ENCODE peak calls at places on chromosomes 11 and 22, in eight cellular contexts. W, J, M, L, U, D, F and R are unnamed samples.

GRCh38 chr11:38448284-38448683 is 1850.2 kb upstream of the RAG2 start:
- DNase-seq in W (no peak), J (no peak), M (no peak), L (no peak), U (no peak), D (peak), F (no peak), R (no peak)

GRCh38 chr11:132621976-132622375 is 910.3 kb downstream of the OPCML start:
- DNase-seq in W (no peak), J (no peak), M (no peak), L (no peak), U (no peak), D (no peak), F (no peak), R (no peak)

GRCh38 chr22:26646158-26646557 is 11.2 kb upstream of the MIAT start:
- DNase-seq in W (no peak), J (no peak), M (no peak), L (no peak), U (no peak), D (peak), F (no peak), R (no peak)

GRCh38 chr11:68164437-68164836 is 43.2 kb upstream of the CHKA start:
- DNase-seq in W (no peak), J (no peak), M (no peak), L (no peak), U (no peak), D (peak), F (no peak), R (no peak)

GRCh38 chr11:8610532-8611116 is 16.6 kb upstream of the STK33 start:
- DNase-seq in W (no peak), J (no peak), M (no peak), L (peak), U (no peak), D (peak), F (no peak), R (no peak)

GRCh38 chr22:22748297-22748743 is 103.9 kb downstream of the GGTLC2 start:
- DNase-seq in W (no peak), J (no peak), M (no peak), L (peak), U (peak), D (peak), F (no peak), R (peak)

GRCh38 chr22:50296658-50297490 is 10.6 kb downstream of the PLXNB2 start:
- DNase-seq in W (no peak), J (no peak), M (no peak), L (no peak), U (no peak), D (no peak), F (no peak), R (no peak)

GRCh38 chr11:66172146-66172545 is 96.3 kb upstream of the RAB1B start:
- DNase-seq in W (no peak), J (no peak), M (no peak), L (no peak), U (no peak), D (peak), F (no peak), R (no peak)

DNA sequence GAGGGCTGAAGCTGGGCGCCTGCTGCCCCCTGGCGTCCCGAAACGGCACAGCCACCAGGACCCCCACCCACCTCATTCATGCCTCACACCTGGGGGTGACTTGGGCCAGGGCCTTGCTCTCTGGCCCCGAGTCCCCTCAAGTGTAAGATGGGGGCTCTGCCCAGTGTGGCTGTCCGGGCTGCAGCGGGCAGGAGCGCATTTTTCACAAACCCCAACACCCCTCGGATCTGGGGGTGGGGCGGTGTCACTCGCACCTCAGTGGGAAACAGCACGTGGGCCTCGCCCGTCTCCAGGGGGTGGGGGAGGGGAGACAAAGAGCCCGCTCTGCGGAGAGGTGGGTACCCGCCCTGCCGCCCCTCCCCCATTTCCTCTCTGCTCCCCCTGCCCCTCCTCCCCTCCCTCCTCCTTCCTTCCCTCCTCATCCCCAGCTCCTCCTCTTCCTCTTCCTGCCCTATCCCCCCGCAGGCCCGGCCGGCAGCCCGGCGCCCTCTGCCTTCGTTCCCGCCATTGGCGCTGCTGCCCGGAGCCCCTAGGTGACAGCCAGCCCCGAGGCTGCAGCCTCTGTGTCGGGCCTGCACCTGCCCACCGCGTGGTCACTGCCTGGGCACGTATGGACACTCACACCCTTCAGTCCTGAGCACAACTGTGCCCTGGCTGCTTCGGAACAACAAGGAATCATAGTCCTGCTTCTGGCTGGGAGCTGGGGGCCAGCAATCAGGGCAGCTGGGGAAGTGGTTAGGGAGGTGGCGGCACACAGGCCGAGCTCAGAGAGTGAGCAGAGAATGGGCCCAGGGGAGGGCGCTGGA is 6.8 kb upstream of the CDKN1C start:
- DNase-seq in W (no peak), J (no peak), M (no peak), L (peak), U (peak), D (peak), F (peak), R (no peak)
- TF ChIP-seq CTCF in W (peak), J (peak), M (peak), L (peak), U (peak), D (peak), F (peak), R (peak)

GRCh38 chr11:71086687-71087258 is 165.6 kb downstream of the SHANK2 start:
- DNase-seq in W (no peak), J (no peak), M (no peak), L (peak), U (peak), D (peak), F (no peak), R (peak)
- TF ChIP-seq CTCF in W (peak), J (peak), M (peak), L (peak), U (peak), D (peak), F (peak), R (peak)

GRCh38 chr11:120514541-120515121 is 3.1 kb downstream of the GRIK4 start:
- DNase-seq in W (peak), J (no peak), M (no peak), L (no peak), U (no peak), D (no peak), F (peak), R (no peak)
- TF ChIP-seq CTCF in W (no peak), J (no peak), M (no peak), L (no peak), U (no peak), D (no peak), F (no peak), R (no peak)

DNA sequence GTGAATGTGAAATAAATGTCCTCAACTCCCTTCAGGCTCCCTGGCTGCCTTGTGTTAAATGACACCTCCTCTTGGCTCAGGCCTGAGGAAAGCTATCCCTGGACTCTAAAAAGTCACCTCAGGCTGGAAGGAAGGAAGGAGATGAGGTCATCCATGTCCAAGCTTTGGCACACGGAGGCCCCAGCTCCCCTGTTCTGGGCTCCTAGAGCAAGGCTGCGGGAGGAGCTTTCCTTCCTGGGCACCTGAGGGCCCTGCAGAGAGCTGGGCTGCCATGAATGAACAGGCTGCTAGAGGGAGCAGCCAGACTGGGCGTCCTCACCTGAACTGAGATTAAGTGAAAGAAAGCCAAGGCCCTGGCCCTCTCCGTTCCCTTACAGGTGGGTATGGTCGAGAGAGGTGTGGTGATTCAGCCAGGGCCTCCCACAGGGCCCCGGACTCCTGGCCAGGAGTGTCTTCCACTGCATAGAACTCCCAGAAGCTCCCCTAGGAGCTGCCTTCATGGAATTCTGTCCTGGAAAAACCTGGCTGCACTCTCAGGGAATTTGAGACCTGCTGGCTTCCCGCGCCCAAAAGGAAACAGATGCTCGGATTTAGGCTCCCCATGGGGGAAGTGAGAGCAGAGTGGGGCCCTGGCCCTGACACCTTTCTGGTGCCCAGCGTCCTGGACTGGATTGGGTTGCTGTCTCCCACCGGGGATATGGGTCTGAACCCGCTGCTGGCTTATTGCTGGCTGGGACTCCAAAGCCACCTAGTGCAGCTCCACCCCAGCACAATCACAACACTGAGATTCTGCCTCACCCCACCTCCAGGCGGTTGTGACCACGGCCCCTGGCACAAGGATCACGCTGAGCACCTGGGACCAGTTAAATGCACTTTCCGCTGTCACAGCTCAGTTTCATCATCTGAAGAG is 22.2 kb downstream of the MYBPC3 start:
- DNase-seq in W (peak), J (no peak), M (no peak), L (peak), U (no peak), D (peak), F (peak), R (no peak)
- TF ChIP-seq CTCF in W (no peak), J (no peak), M (no peak), L (no peak), U (no peak), D (no peak), F (no peak), R (no peak)